ENCODE peak calls at places on chromosomes 5 and 9, in six cellular contexts. N is Peyer's patch; Y is mesenchymal stem cell; P is SJSA1; S is HepG2; E is CD4-positive, alpha-beta T cell. D is an unnamed sample. For H3K9me3, the result is how much of the 10 kb centered on the place peaks cover.

GRCh38 chr5:10590226-10591047 is 26.6 kb downstream of the ANKRD33B start:
- DNase-seq in E (no peak), Y (peak), P (peak), S (no peak), N (no peak), D (peak)

GRCh38 chr5:149445739-149446369 is 66.8 kb upstream of the IL17B start:
- DNase-seq in S (peak), Y (peak), P (peak), N (no peak), E (no peak), D (peak)

GRCh38 chr9:134488901-134489280 is 152.7 kb upstream of the COL5A1 start:
- DNase-seq in E (no peak), P (peak), N (no peak), Y (no peak), S (no peak), D (no peak)

GRCh38 chr9:6845881-6846280 is 88.1 kb downstream of the KDM4C start:
- DNase-seq in N (no peak), E (no peak), S (peak), Y (peak), P (no peak), D (peak)

GRCh38 chr9:17402309-17402708 is 176.6 kb upstream of the SH3GL2 start:
- DNase-seq in N (no peak), P (no peak), Y (peak), S (peak), E (no peak), D (peak)

GRCh38 chr5:73938938-73939320 is 312.9 kb downstream of the ARHGEF28 start:
- DNase-seq in Y (no peak), S (no peak), P (no peak), E (no peak), N (no peak), D (no peak)

GRCh38 chr9:108963459-108964143 is 29.4 kb downstream of the ABITRAM start:
- DNase-seq in P (no peak), S (no peak), Y (no peak), N (no peak), E (no peak), D (no peak)

GRCh38 chr5:144712090-144712489 is 541.4 kb downstream of the KCTD16 start:
- DNase-seq in P (no peak), E (no peak), Y (no peak), S (no peak), N (no peak), D (no peak)

GRCh38 chr9:121852646-121853616 is 201.5 kb downstream of the DAB2IP start:
- DNase-seq in N (no peak), Y (no peak), E (no peak), S (no peak), P (peak), D (no peak)

GRCh38 chr5:97735209-97735608 is 552.2 kb upstream of the RIOK2 start:
- DNase-seq in Y (no peak), E (no peak), P (no peak), S (no peak), N (no peak), D (peak)

GRCh38 chr9:6646028-6646636 is 603 bp upstream of the GLDC start:
- DNase-seq in E (no peak), Y (no peak), N (no peak), P (no peak), S (peak), D (peak)

GRCh38 chr5:78367318-78367991 is 7.0 kb downstream of the SCAMP1 start:
- DNase-seq in S (no peak), E (no peak), Y (no peak), P (no peak), N (no peak), D (no peak)

GRCh38 chr9:111148994-111149759 is 110.9 kb upstream of the LPAR1 start:
- DNase-seq in Y (no peak), S (peak), P (no peak), N (no peak), E (no peak), D (peak)

GRCh38 chr5:37391591-37391990 is 12.5 kb downstream of the WDR70 start:
- DNase-seq in P (no peak), E (no peak), S (no peak), N (no peak), Y (no peak), D (no peak)

GRCh38 chr9:109052416-109052815 is 39.1 kb upstream of the CTNNAL1 start:
- DNase-seq in E (no peak), N (no peak), S (no peak), Y (no peak), P (no peak), D (peak)

GRCh38 chr5:23169660-23170416 is 316.7 kb upstream of the CDH12 start:
- DNase-seq in E (no peak), Y (no peak), S (no peak), N (no peak), P (no peak), D (no peak)

GRCh38 chr5:120765189-120765588 is 301.1 kb downstream of the PRR16 start:
- DNase-seq in S (no peak), E (no peak), P (no peak), Y (peak), N (no peak), D (peak)

GRCh38 chr9:75429531-75430454 is 341.5 kb downstream of the OSTF1 start:
- DNase-seq in S (no peak), Y (no peak), E (no peak), N (no peak), P (no peak), D (no peak)

GRCh38 chr5:134976841-134977240 is 9.1 kb downstream of the CATSPER3 start:
- DNase-seq in S (no peak), N (no peak), P (no peak), Y (no peak), E (no peak), D (no peak)

GRCh38 chr5:134979416-134979815 is 11.7 kb downstream of the CATSPER3 start:
- DNase-seq in S (no peak), P (no peak), N (no peak), E (no peak), Y (no peak), D (no peak)

DNA sequence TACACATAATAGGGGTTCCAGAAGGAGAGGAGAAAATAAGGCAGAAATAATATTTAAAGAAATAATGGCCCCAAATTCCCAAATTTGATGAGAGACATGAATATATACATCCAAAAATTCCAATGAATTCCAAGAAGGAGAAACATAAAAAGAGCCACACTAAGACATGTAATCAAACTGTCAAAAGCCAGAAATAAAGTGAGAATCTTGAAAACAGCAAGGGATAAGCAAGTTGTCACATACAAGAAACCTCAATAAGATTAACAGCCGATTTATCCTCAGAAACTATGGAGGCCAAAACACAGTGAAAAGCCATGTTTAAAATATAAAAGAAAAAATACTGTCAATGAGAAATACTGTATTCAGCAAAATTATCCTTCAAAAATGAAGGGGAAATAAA is 14.5 kb downstream of the CATSPER3 start:
- DNase-seq in Y (peak), P (no peak), S (no peak), N (no peak), E (no peak), D (no peak)
- H3K9me3 ChIP-seq in Y (half or more), P (under half), S (under half), N (under half), E (under half), D (under half)

GRCh38 chr9:33466565-33467495 is 6.9 kb downstream of the NOL6 start:
- DNase-seq in S (peak), E (peak), P (no peak), N (peak), Y (peak), D (peak)

GRCh38 chr9:33468797-33469621 is 4.7 kb downstream of the NOL6 start:
- DNase-seq in E (no peak), Y (no peak), S (no peak), N (peak), P (no peak), D (no peak)

GRCh38 chr9:33467526-33467925 is 6.2 kb downstream of the NOL6 start:
- DNase-seq in S (no peak), E (no peak), Y (no peak), N (peak), P (no peak), D (no peak)

GRCh38 chr9:33469891-33470290 is 3.8 kb downstream of the NOL6 start:
- DNase-seq in N (no peak), P (no peak), E (no peak), S (no peak), Y (no peak), D (no peak)

GRCh38 chr9:33468215-33468730 is 5.5 kb downstream of the NOL6 start:
- DNase-seq in P (no peak), Y (no peak), E (no peak), S (no peak), N (peak), D (no peak)
- H3K9me3 ChIP-seq in P (under half), Y (under half), E (under half), S (under half), N (under half), D (under half)

DNA sequence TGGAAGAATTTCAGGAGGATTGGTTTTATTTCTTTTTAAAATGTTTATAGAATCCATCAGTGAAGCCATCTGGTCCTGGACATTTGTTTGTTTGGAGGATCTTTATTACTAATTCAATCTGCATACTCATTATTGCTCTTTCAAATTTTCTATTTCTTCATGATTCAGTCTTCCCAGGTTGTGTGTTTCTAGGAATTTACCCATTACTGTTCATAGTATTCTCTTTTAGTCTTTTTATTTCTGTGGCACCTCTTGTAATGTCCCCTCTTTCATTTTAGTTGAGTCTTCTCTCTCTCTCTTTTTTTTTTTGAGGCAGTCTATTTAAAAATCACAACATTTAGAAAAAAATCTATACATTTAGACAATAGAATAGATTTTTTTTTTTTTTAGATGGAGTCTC is 32.3 kb downstream of the FGD3 start:
- DNase-seq in P (no peak), E (no peak), S (no peak), N (no peak), Y (no peak), D (no peak)
- H3K9me3 ChIP-seq in P (under half), E (under half), S (under half), N (under half), Y (under half), D (under half)

GRCh38 chr5:35922468-35922867 is 16.0 kb downstream of the CAPSL start:
- DNase-seq in P (no peak), Y (no peak), N (no peak), E (no peak), S (no peak), D (no peak)

GRCh38 chr5:35924122-35924949 is 14.1 kb downstream of the CAPSL start:
- DNase-seq in P (no peak), N (no peak), S (no peak), E (no peak), Y (peak), D (peak)

GRCh38 chr5:35920890-35921289 is 17.5 kb downstream of the CAPSL start:
- DNase-seq in N (no peak), Y (peak), S (no peak), P (no peak), E (no peak), D (no peak)

GRCh38 chr5:35921930-35922329 is 16.5 kb downstream of the CAPSL start:
- DNase-seq in P (no peak), E (no peak), S (no peak), Y (no peak), N (no peak), D (no peak)

GRCh38 chr5:35919191-35919590 is 19.2 kb downstream of the CAPSL start:
- DNase-seq in P (peak), E (no peak), S (no peak), N (no peak), Y (peak), D (peak)
- H3K9me3 ChIP-seq in P (under half), E (under half), S (under half), N (under half), Y (under half), D (under half)